ENCODE peak calls at places on chromosomes 13 and 19, in five cellular contexts. T, Q, H, Z and Y are unnamed samples.

GRCh38 chr13:39408512-39408911 is 194.5 kb downstream of the LHFPL6 start:
- DNase-seq in Z (no peak), H (no peak), T (no peak), Q (no peak), Y (no peak)

GRCh38 chr19:54558339-54558738 is 15.3 kb upstream of the LILRA2 start:
- DNase-seq in Z (no peak), Q (no peak), H (no peak), T (no peak), Y (no peak)

GRCh38 chr19:38035515-38036495 is 128.8 kb downstream of the SIPA1L3 start:
- DNase-seq in T (no peak), H (no peak), Z (no peak), Q (peak; percentile 6), Y (no peak)

GRCh38 chr19:14325134-14325533 is 56.1 kb upstream of the ADGRE5 start:
- DNase-seq in Z (no peak), Q (no peak), H (no peak), T (no peak), Y (no peak)

GRCh38 chr13:66353664-66354063 is 876.5 kb downstream of the PCDH9 start:
- DNase-seq in Q (no peak), Z (no peak), T (no peak), H (peak; percentile 4), Y (no peak)

GRCh38 chr13:110123041-110123809 is 183.7 kb downstream of the COL4A1 start:
- DNase-seq in Q (no peak), T (no peak), Z (no peak), H (no peak), Y (no peak)

GRCh38 chr13:43127827-43128226 is 104.4 kb downstream of the DNAJC15 start:
- DNase-seq in H (no peak), Z (no peak), Q (no peak), T (no peak), Y (no peak)

GRCh38 chr13:72726721-72727416 is 560 bp downstream of the MZT1 start:
- DNase-seq in H (peak; percentile 21), Q (peak; percentile 36), Z (peak; percentile 63), T (no peak), Y (peak; percentile 60)

GRCh38 chr19:5719274-5719960 is 529 bp downstream of the LONP1 start:
- DNase-seq in Z (no peak), T (no peak), Q (no peak), H (no peak), Y (no peak)

GRCh38 chr19:15449620-15450527 is at the start of gene WIZ:
- DNase-seq in H (peak; percentile 88), Z (peak; percentile 91), Q (peak; percentile 35), T (peak; percentile 88), Y (peak; percentile 80)

GRCh38 chr19:7947939-7948338 is 4.5 kb upstream of the TIMM44 start:
- DNase-seq in H (no peak), Z (no peak), Q (no peak), T (no peak), Y (no peak)

GRCh38 chr19:33821871-33822270 is 25.2 kb downstream of the KCTD15 start:
- DNase-seq in Z (no peak), Q (no peak), T (no peak), H (no peak), Y (peak; percentile 4)

GRCh38 chr19:33815410-33816340 is 19.0 kb downstream of the KCTD15 start:
- DNase-seq in T (no peak), Z (no peak), H (no peak), Q (no peak), Y (peak; percentile 25)

GRCh38 chr19:33819875-33820781 is 23.5 kb downstream of the KCTD15 start:
- DNase-seq in Q (peak; percentile 53), H (peak; percentile 79), T (peak; percentile 78), Z (peak; percentile 82), Y (peak; percentile 82)

GRCh38 chr19:33819496-33819874 is 22.8 kb downstream of the KCTD15 start:
- DNase-seq in Z (no peak), T (no peak), H (no peak), Q (no peak), Y (no peak)

DNA sequence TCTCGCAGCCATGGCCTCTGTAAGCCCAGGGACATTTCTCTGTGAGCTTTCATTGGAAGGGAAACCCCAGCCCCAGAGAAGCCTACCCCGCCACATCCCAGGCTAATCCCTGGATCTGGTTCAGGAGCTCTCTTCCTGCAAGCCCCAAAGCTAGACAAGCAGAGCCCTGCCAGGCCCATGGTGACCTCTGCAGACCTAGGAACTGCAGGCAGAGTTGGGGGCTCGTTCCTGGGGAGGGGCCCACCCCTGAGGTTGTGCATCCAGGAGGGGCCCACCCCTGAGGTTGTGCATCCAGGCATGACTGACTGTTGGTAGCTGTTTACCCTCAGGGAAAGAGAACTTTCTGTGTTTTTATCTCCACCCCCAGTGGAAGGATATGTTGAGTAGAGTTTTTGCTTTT is 21.8 kb downstream of the KCTD15 start:
- DNase-seq in T (no peak), H (no peak), Z (no peak), Q (no peak), Y (peak; percentile 27)
- TF ChIP-seq POLR2A in T (no peak), H (no peak), Z (no peak), Q (no peak), Y (no peak)

GRCh38 chr19:47626238-47626637 is 17.3 kb downstream of the BICRA start:
- DNase-seq in Z (no peak), Q (no peak), T (no peak), H (no peak), Y (no peak)
- H3K27ac ChIP-seq in Z (peak overlapping the region; percentile 45), Q (no peak overlapping the region), T (peak overlapping the region; percentile 70), H (no peak overlapping the region), Y (peak overlapping the region; percentile 13)

GRCh38 chr19:30073152-30074000 is 131.3 kb downstream of the URI1 start:
- DNase-seq in T (no peak), Z (peak; percentile 2), Q (no peak), H (no peak), Y (no peak)
- H3K4me3 ChIP-seq in T (no peak overlapping the region), Z (no peak overlapping the region), Q (no peak overlapping the region), H (no peak overlapping the region), Y (no peak overlapping the region)

GRCh38 chr19:45016388-45017314 is 15.4 kb downstream of the RELB start:
- DNase-seq in Q (peak; percentile 78), T (peak; percentile 50), H (peak; percentile 75), Z (peak; percentile 74), Y (peak; percentile 42)
- TF ChIP-seq POLR2A in Q (no peak), T (no peak), H (no peak), Z (no peak), Y (no peak)

GRCh38 chr19:1606138-1606651 is 933 bp upstream of the UQCR11 start:
- DNase-seq in H (peak; percentile 23), Q (no peak), T (no peak), Z (no peak), Y (no peak)
- H3K27ac ChIP-seq in H (peak overlapping the region; percentile 72), Q (peak overlapping the region; percentile 99), T (peak overlapping the region; percentile 83), Z (peak overlapping the region; percentile 97), Y (peak overlapping the region; percentile 83)

DNA sequence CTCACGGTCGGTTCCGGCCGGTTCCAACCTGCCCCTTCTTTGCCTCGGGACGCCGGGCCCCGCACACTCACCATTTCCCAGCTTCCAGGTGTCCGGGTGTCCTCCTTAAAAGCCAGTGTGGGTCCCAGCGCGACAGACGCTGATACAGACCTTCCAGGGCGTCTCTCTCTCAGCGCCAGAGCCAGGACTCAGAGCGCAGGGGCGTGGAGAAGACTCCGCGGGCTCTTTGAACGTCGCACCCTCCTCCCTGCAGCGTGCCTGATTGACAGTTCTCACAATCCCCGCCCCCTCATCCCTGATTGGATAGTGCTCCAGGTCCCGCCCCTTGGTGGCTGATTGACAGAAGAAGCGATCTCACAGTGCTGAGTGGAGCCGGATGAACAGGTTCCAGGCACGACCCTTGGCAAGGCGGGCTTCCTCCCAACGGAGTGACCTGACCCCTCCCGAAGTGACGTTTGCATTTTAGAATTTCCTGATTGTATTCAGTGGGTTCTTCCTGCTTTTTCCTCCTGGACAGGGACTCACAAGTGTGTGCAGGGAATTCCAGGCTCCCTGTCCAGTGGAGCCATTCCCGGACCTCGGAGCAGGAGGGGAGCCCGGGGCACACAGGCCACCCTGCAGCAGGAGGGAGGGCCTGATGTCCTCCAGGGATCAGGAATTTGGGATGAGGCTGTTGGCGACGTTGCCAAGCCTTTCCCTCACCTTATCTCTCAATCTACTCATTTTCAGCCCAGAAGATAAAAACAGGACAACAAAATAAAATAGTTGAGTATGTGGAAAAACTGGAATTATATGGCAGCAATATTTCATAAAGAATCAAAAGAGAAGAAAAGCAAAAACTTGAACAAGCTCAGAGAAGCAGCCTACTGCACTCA is at the start of gene ZNF823:
- DNase-seq in H (peak; percentile 100), Q (peak; percentile 98), Z (peak; percentile 100), T (peak; percentile 99), Y (peak; percentile 99)
- H3K4me3 ChIP-seq in H (peak within 1 kb of the TSS; percentile 47), Q (peak within 1 kb of the TSS; percentile 84), Z (peak within 1 kb of the TSS; percentile 49), T (peak within 1 kb of the TSS; percentile 89), Y (peak within 1 kb of the TSS; percentile 86)